ENCODE peak calls at places on chromosomes 13 and 19, in seven cellular contexts. V, Z, O, U, B, K and G are unnamed samples.

GRCh38 chr19:54207908-54208783 is 7.5 kb downstream of the RPS9 start:
- DNase-seq in B (peak), Z (peak), V (peak), U (peak), O (peak), K (peak), G (no peak)

GRCh38 chr13:80883545-80883944 is 542.6 kb upstream of the SPRY2 start:
- DNase-seq in Z (no peak), O (no peak), U (no peak), K (no peak), B (no peak), V (no peak), G (no peak)

GRCh38 chr13:101917833-101918755 is 465.6 kb downstream of the ITGBL1 start:
- DNase-seq in B (no peak), K (no peak), U (no peak), O (no peak), V (no peak), Z (no peak), G (no peak)

GRCh38 chr13:95181586-95181985 is 119.7 kb downstream of the ABCC4 start:
- DNase-seq in Z (no peak), O (no peak), U (no peak), K (no peak), B (no peak), V (no peak), G (no peak)

GRCh38 chr13:100506154-100506553 is 82.4 kb downstream of the GGACT start:
- DNase-seq in Z (no peak), V (no peak), O (no peak), K (no peak), B (no peak), U (no peak), G (no peak)

GRCh38 chr13:66424417-66424816 is 805.7 kb downstream of the PCDH9 start:
- DNase-seq in K (peak), Z (peak), V (no peak), U (no peak), O (no peak), B (no peak), G (no peak)

GRCh38 chr13:51380269-51380668 is 40.8 kb downstream of the SERPINE3 start:
- DNase-seq in K (peak), V (no peak), O (no peak), Z (peak), U (no peak), B (no peak), G (peak)

GRCh38 chr13:99205621-99206220 is 5.1 kb downstream of the UBAC2 start:
- DNase-seq in O (no peak), V (no peak), B (no peak), U (no peak), K (no peak), Z (no peak), G (no peak)

GRCh38 chr13:44063881-44064280 is 184.2 kb downstream of the LACC1 start:
- DNase-seq in Z (no peak), K (no peak), V (no peak), O (no peak), B (no peak), U (no peak), G (no peak)

GRCh38 chr13:75153834-75154233 is 328.1 kb downstream of the TBC1D4 start:
- DNase-seq in O (no peak), V (no peak), Z (peak), U (no peak), K (peak), B (no peak), G (no peak)

GRCh38 chr19:19146000-19146608 is 7.8 kb upstream of the TMEM161A start:
- DNase-seq in U (peak), O (peak), Z (peak), B (peak), V (peak), K (peak), G (no peak)

GRCh38 chr13:33169273-33169980 is 116.1 kb downstream of the STARD13 start:
- DNase-seq in V (no peak), K (peak), O (no peak), B (no peak), U (no peak), Z (peak), G (no peak)

GRCh38 chr13:74217816-74218215 is 83.6 kb upstream of the KLF12 start:
- DNase-seq in U (no peak), K (peak), B (no peak), O (no peak), Z (no peak), V (no peak), G (no peak)

GRCh38 chr13:106376411-106377112 is 158.9 kb downstream of the EFNB2 start:
- DNase-seq in V (no peak), B (no peak), Z (peak), K (peak), O (no peak), U (no peak), G (no peak)

GRCh38 chr13:112824429-112824828 is 134.6 kb downstream of the ATP11A start:
- DNase-seq in B (no peak), K (no peak), O (no peak), U (no peak), Z (no peak), V (no peak), G (no peak)

GRCh38 chr13:112825071-112825470 is 135.2 kb downstream of the ATP11A start:
- DNase-seq in V (no peak), Z (no peak), O (no peak), K (no peak), B (no peak), U (no peak), G (no peak)

GRCh38 chr13:112825875-112826274 is 136.0 kb downstream of the ATP11A start:
- DNase-seq in Z (no peak), K (no peak), B (no peak), V (no peak), U (no peak), O (no peak), G (no peak)

GRCh38 chr13:112828082-112828699 is 138.4 kb downstream of the ATP11A start:
- DNase-seq in Z (no peak), K (no peak), B (no peak), O (no peak), U (no peak), V (no peak), G (no peak)

GRCh38 chr13:112826565-112826964 is 136.7 kb downstream of the ATP11A start:
- DNase-seq in U (no peak), V (no peak), O (no peak), B (no peak), K (no peak), Z (no peak), G (no peak)
- H3K4me3 ChIP-seq in U (no peak), V (no peak), O (no peak), B (no peak), K (no peak), Z (no peak), G (no peak)

GRCh38 chr19:48844472-48844871 is 8.2 kb upstream of the HSD17B14 start:
- DNase-seq in V (no peak), O (no peak), B (no peak), U (no peak), Z (peak), K (peak), G (no peak)
- TF ChIP-seq CTCF in V (no peak), O (no peak), B (no peak), U (no peak), Z (no peak), K (peak), G (no peak)

GRCh38 chr13:111210945-111211469 is 95.9 kb downstream of the ARHGEF7 start:
- DNase-seq in B (no peak), O (no peak), K (no peak), Z (no peak), U (no peak), V (no peak), G (no peak)

GRCh38 chr13:111210488-111210887 is 95.4 kb downstream of the ARHGEF7 start:
- DNase-seq in Z (peak), K (peak), O (no peak), B (no peak), V (no peak), U (peak), G (no peak)

GRCh38 chr13:111210082-111210481 is 95.0 kb downstream of the ARHGEF7 start:
- DNase-seq in V (no peak), B (no peak), Z (peak), U (no peak), O (no peak), K (no peak), G (no peak)

GRCh38 chr13:111212517-111212873 is 97.4 kb downstream of the ARHGEF7 start:
- DNase-seq in V (no peak), Z (no peak), K (no peak), O (no peak), B (no peak), U (no peak), G (no peak)

GRCh38 chr13:111211789-111212516 is 96.8 kb downstream of the ARHGEF7 start:
- DNase-seq in Z (peak), O (no peak), V (no peak), K (peak), U (no peak), B (no peak), G (no peak)
- H3K4me3 ChIP-seq in Z (no peak), O (no peak), V (no peak), K (no peak), U (no peak), B (no peak), G (no peak)

GRCh38 chr19:3547767-3548282 is 8.9 kb downstream of the TEKTIP1 start:
- DNase-seq in U (no peak), V (no peak), O (no peak), K (no peak), B (no peak), Z (no peak), G (no peak)
- TF ChIP-seq CTCF in U (peak), V (no peak), O (peak), K (no peak), B (no peak), Z (no peak), G (no peak)

DNA sequence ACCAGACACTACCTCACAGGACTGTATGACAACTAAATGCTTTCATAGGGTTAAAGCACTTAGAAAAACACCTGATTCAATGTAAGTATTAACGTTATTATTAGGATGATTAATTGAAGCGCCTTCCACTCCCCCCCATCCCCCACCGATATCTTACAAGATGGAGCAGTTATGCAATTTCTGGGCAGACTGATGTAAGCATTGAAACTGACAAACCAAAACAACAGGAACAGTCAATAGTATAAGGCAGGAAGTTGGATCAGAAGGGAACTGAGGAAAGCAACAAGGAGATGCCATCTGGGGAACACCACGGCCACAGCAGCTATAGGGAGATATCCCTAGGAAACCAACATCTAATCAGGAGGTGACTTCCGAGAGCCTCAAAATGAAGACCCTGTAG is 3.8 kb downstream of the LCP1 start:
- DNase-seq in V (no peak), Z (peak), K (no peak), B (no peak), U (no peak), O (no peak), G (no peak)
- H3K4me3 ChIP-seq in V (no peak), Z (no peak), K (no peak), B (no peak), U (no peak), O (peak), G (no peak)

DNA sequence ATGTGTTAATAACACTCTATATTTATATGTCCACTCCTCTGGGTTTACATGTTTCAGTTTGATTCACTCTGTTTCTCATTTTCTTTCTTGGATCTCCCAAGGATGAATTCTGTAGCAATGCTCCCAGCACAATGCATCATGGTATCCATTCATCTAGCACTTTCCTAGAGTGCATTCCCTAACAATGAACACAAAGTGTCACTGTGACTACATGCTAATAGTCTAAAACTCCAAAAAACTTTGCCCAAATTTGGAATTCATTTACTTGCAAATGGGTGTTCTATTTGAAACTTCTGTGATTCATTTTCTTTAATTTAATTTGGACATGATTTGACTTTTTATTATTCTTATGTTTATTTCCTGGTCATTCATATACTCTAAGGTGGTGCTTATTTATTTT is 286.3 kb downstream of the POU4F1 start:
- DNase-seq in V (no peak), O (no peak), Z (peak), K (peak), U (no peak), B (no peak), G (no peak)
- TF ChIP-seq CTCF in V (peak), O (no peak), Z (peak), K (peak), U (peak), B (no peak), G (peak)

GRCh38 chr13:48494874-48495273 is 38.0 kb downstream of the RCBTB2 start:
- DNase-seq in B (no peak), O (no peak), Z (no peak), K (no peak), V (no peak), U (no peak), G (no peak)
- H3K4me3 ChIP-seq in B (no peak), O (no peak), Z (no peak), K (no peak), V (no peak), U (no peak), G (no peak)

DNA sequence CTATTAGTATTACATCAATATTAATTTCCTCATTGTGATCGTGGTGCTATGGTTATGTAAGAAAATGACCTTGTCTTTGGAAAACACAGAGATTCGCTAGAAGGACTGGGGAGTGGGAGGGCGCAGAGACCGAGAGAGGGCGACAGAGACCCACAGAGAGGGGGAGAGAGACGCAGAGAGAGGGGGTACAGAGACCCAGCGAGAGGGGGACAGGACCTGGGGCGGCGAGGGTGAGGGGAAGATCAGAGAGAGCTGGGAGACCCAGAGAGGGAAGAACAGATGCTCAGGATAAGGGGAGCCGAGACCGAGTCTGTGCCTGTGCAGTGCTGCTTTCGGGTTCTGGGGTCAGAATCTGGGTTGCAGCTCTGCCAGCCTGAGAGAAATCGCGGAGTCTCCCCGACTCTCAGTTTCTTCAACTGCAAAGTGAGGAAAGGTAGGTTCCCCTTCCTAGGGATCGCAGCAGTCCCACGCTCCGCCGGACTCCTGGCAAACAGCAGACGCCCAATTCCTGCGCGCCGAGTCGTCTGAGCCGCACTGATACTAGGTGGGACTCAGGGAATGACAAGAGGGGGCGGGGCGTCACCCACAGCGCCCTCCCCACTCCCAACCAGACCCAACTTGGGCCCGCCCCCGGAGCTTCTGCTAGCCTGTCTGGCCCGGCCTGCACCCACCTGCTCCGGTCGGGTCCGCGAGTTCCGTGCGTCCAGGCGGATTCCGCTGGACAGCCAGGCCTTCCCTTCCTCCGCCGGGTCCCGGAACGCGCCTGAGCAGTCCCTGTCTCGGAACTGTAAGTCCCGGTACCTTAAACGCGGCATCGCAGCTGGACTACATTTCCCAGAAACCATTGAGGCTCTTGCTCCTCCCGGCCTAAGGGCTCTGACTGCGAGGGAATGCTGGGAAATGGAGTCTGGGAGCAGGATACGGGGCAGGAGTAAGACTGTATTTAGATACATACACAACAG is 15.3 kb downstream of the IZUMO2 start:
- DNase-seq in U (peak), V (peak), B (peak), K (peak), Z (peak), O (peak), G (peak)
- TF ChIP-seq CTCF in U (peak), V (peak), B (peak), K (no peak), Z (peak), O (no peak), G (peak)